ENCODE peak calls at places on chromosomes 1 and 21, in six cellular contexts. D is PC-3, R is neuronal stem cell, B is body of pancreas, K is OCI-LY7, S is upper lobe of right lung. O is an unnamed sample.

GRCh38 chr1:168057921-168058320 is 78.8 kb downstream of the GPR161 start:
- DNase-seq in K (no peak), R (no peak), B (no peak), S (no peak), D (peak; percentile 40), O (no peak)

GRCh38 chr1:228530086-228530758 is 43.0 kb downstream of the RNF187 start:
- DNase-seq in R (no peak), S (peak; percentile 7), D (no peak), K (no peak), B (no peak), O (no peak)

GRCh38 chr1:178284059-178284458 is 190.2 kb downstream of the RASAL2 start:
- DNase-seq in S (no peak), R (no peak), B (no peak), D (no peak), K (no peak), O (no peak)

GRCh38 chr1:64246294-64246917 is 43.0 kb downstream of the UBE2U start:
- DNase-seq in B (no peak), S (no peak), D (peak; percentile 69), K (peak; percentile 56), R (peak; percentile 31), O (no peak)

GRCh38 chr21:30336596-30336995 is 898 bp downstream of the KRTAP27-1 start:
- DNase-seq in R (no peak), D (no peak), S (no peak), K (no peak), B (no peak), O (no peak)

GRCh38 chr1:233113009-233113712 is 162.8 kb downstream of the NTPCR start:
- DNase-seq in B (peak; percentile 47), R (peak; percentile 8), K (no peak), S (peak; percentile 79), D (peak; percentile 99), O (peak; percentile 45)

GRCh38 chr1:9119745-9120144 is 9.2 kb downstream of the GPR157 start:
- DNase-seq in R (no peak), B (no peak), K (no peak), S (no peak), D (no peak), O (no peak)

GRCh38 chr21:37375866-37376574 is 9.4 kb downstream of the DYRK1A start:
- DNase-seq in D (no peak), S (no peak), K (no peak), R (no peak), B (no peak), O (no peak)

GRCh38 chr21:42495027-42495426 is 997 bp downstream of the RSPH1 start:
- DNase-seq in R (no peak), K (no peak), B (no peak), D (no peak), S (no peak), O (no peak)

GRCh38 chr21:34642211-34643075 is 26.4 kb upstream of the CLIC6 start:
- DNase-seq in B (no peak), K (peak; percentile 68), D (peak; percentile 7), R (no peak), S (no peak), O (no peak)

GRCh38 chr1:24427469-24427862 is 11.9 kb downstream of the NIPAL3 start:
- DNase-seq in D (no peak), R (no peak), S (no peak), K (no peak), B (no peak), O (no peak)

GRCh38 chr1:212917858-212918257 is 32.5 kb upstream of the VASH2 start:
- DNase-seq in R (no peak), K (no peak), S (no peak), B (no peak), D (no peak), O (no peak)

GRCh38 chr1:81439046-81439823 is 361.5 kb upstream of the ADGRL2 start:
- DNase-seq in B (no peak), R (no peak), S (no peak), K (no peak), D (no peak), O (no peak)

GRCh38 chr1:170162385-170163226 is 16.8 kb downstream of the NTMT2 start:
- DNase-seq in K (no peak), D (peak; percentile 23), B (peak; percentile 13), S (no peak), R (peak; percentile 26), O (peak; percentile 35)

GRCh38 chr1:68197891-68198290 is 34.4 kb downstream of the WLS start:
- DNase-seq in D (peak; percentile 94), R (no peak), B (peak; percentile 24), K (no peak), S (no peak), O (no peak)

GRCh38 chr1:68201546-68202238 is 30.6 kb downstream of the WLS start:
- DNase-seq in R (no peak), B (no peak), K (no peak), S (no peak), D (no peak), O (peak; percentile 27)

GRCh38 chr1:68198752-68199151 is 33.6 kb downstream of the WLS start:
- DNase-seq in S (no peak), R (no peak), D (peak; percentile 78), K (no peak), B (no peak), O (no peak)

GRCh38 chr1:68197459-68197858 is 34.9 kb downstream of the WLS start:
- DNase-seq in S (no peak), K (no peak), B (no peak), R (no peak), D (no peak), O (no peak)

GRCh38 chr1:68199603-68200002 is 32.7 kb downstream of the WLS start:
- DNase-seq in K (no peak), B (no peak), R (no peak), D (no peak), S (no peak), O (no peak)
- H3K4me1 ChIP-seq in K (no peaks in the 10 kb centered on the region), B (peaks cover 75% of the 10 kb centered on the region), R (peaks cover 14% of the 10 kb centered on the region), D (peaks cover 47% of the 10 kb centered on the region), S (peaks cover 7% of the 10 kb centered on the region), O (peaks cover 77% of the 10 kb centered on the region)

GRCh38 chr1:153619171-153619570 is 3.0 kb upstream of the S100A14 start:
- DNase-seq in B (no peak), S (no peak), D (no peak), R (no peak), K (no peak), O (no peak)
- H3K36me3 ChIP-seq in B (no peaks in the 10 kb centered on the region), S (no peaks in the 10 kb centered on the region), D (peaks cover 41% of the 10 kb centered on the region), R (peaks cover 4% of the 10 kb centered on the region), K (peaks cover 5% of the 10 kb centered on the region), O (peaks cover 56% of the 10 kb centered on the region)

GRCh38 chr1:247935781-247936180 is 11.1 kb downstream of the OR2AJ1 start:
- DNase-seq in S (no peak), D (no peak), K (no peak), R (no peak), B (no peak), O (no peak)

GRCh38 chr1:247933989-247934388 is 9.3 kb downstream of the OR2AJ1 start:
- DNase-seq in K (no peak), R (no peak), B (no peak), S (no peak), D (no peak), O (no peak)

DNA sequence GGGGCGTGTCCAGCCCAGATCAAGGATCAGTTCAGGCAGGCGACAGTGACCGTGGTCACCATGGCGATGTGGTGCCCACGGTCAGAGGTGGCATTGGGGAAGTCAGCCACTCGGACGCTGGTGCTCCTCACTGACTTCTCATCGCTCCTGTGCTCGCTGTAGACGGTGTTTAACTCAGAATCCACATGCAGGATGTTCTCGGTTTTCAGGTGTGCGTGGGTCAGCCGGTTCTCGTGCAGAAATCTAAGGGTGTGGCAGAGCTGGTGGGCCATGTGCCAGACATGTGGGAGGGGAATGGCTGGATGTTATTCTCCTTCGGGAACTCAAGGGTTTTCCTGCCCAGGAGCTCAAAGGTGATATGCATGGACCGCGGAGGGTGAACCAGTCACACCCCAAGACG is 11.7 kb downstream of the OR2AJ1 start:
- DNase-seq in K (no peak), B (no peak), D (peak; percentile 19), R (no peak), S (no peak), O (no peak)
- H3K4me1 ChIP-seq in K (no peaks in the 10 kb centered on the region), B (no peaks in the 10 kb centered on the region), D (peaks cover 4% of the 10 kb centered on the region), R (no peaks in the 10 kb centered on the region), S (no peaks in the 10 kb centered on the region), O (no peaks in the 10 kb centered on the region)

DNA sequence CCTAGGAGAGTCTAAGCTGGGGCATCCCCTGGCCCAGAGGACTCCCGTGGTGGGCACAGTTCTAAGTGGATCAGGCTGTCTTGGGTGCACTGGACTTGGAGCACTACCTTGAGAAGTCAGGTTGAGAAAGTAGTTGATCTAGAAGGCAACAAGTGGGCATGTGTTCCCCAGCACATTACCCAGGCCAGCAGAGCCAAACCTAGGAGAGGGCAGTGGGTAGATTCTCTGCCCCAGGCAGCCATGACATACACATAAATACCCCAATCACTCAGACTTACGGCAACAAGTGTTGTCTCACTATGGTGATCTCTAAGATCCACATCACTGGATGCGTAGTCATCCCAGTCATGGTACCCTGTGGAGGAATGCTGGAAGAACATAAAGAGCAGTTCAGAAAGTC is 1.6 kb upstream of the PMF1 start:
- DNase-seq in S (no peak), D (no peak), R (no peak), K (no peak), B (no peak), O (no peak)
- H3K36me3 ChIP-seq in S (peaks cover 47% of the 10 kb centered on the region), D (peaks cover 25% of the 10 kb centered on the region), R (peaks cover 7% of the 10 kb centered on the region), K (peaks cover 65% of the 10 kb centered on the region), B (peaks cover 2% of the 10 kb centered on the region), O (no peaks in the 10 kb centered on the region)

GRCh38 chr1:39647247-39647646 is 7.8 kb upstream of the HEYL start:
- DNase-seq in B (no peak), D (no peak), S (no peak), K (no peak), R (no peak), O (no peak)

GRCh38 chr1:39645411-39646043 is 6.1 kb upstream of the HEYL start:
- DNase-seq in B (peak; percentile 60), R (no peak), D (no peak), S (no peak), K (no peak), O (no peak)

GRCh38 chr1:39643705-39644104 is 4.3 kb upstream of the HEYL start:
- DNase-seq in K (no peak), D (no peak), S (no peak), B (no peak), R (no peak), O (no peak)

GRCh38 chr1:39648496-39648895 is 9.1 kb upstream of the HEYL start:
- DNase-seq in D (no peak), R (no peak), S (no peak), K (no peak), B (peak; percentile 52), O (no peak)

GRCh38 chr1:39646232-39647081 is 7.0 kb upstream of the HEYL start:
- DNase-seq in B (peak; percentile 95), K (peak; percentile 60), S (peak; percentile 73), R (peak; percentile 30), D (no peak), O (peak; percentile 89)
- H3K4me1 ChIP-seq in B (peaks cover 67% of the 10 kb centered on the region), K (peaks cover 8% of the 10 kb centered on the region), S (peaks cover 9% of the 10 kb centered on the region), R (no peaks in the 10 kb centered on the region), D (peaks cover 8% of the 10 kb centered on the region), O (peaks cover 23% of the 10 kb centered on the region)

GRCh38 chr1:215607412-215607811 is 40.3 kb downstream of the KCTD3 start:
- DNase-seq in B (no peak), D (no peak), S (no peak), K (no peak), R (no peak), O (no peak)
- H3K36me3 ChIP-seq in B (peaks cover 2% of the 10 kb centered on the region), D (peaks cover 56% of the 10 kb centered on the region), S (peaks cover 26% of the 10 kb centered on the region), K (no peaks in the 10 kb centered on the region), R (peaks cover 6% of the 10 kb centered on the region), O (peaks cover 83% of the 10 kb centered on the region)

O was measured in heart right ventricle.